ENCODE peak calls at places on chromosomes 1 and 21, in seven cellular contexts. C is HCT116, N is IMR-90, B is lower leg skin, W is right lobe of liver, F is stomach, X is A549. M is an unnamed sample.

GRCh38 chr1:206108635-206109034 is 8.6 kb downstream of the AVPR1B start:
- DNase-seq in C (no peak), X (no peak), B (no peak), W (no peak), F (no peak), N (no peak), M (no peak)

GRCh38 chr1:68174173-68175113 is 57.9 kb downstream of the WLS start:
- DNase-seq in W (no peak), B (peak), C (peak), N (peak), F (peak), X (peak), M (no peak)

GRCh38 chr1:115275216-115275615 is 62.8 kb downstream of the NGF start:
- DNase-seq in B (no peak), W (no peak), N (peak), X (peak), F (no peak), C (peak), M (no peak)

GRCh38 chr21:18294100-18294499 is 49.5 kb downstream of the CHODL start:
- DNase-seq in X (no peak), F (no peak), B (no peak), N (no peak), C (no peak), W (no peak), M (no peak)

GRCh38 chr1:86860424-86860823 is 53.5 kb downstream of the SELENOF start:
- DNase-seq in F (no peak), N (no peak), C (no peak), B (no peak), W (no peak), X (no peak), M (no peak)

GRCh38 chr1:117810553-117810952 is 118.9 kb downstream of the GDAP2 start:
- DNase-seq in X (no peak), N (no peak), W (no peak), B (no peak), F (no peak), C (no peak), M (no peak)

GRCh38 chr21:46606427-46606813 is 1.5 kb upstream of the S100B start:
- DNase-seq in F (no peak), W (no peak), B (no peak), N (no peak), X (no peak), C (no peak), M (no peak)

GRCh38 chr1:8599813-8600212 is 217.6 kb downstream of the RERE start:
- DNase-seq in F (no peak), N (no peak), C (no peak), B (no peak), W (no peak), X (no peak), M (no peak)

GRCh38 chr1:180188103-180188506 is 33.4 kb downstream of the QSOX1 start:
- DNase-seq in X (peak), F (peak), W (peak), C (no peak), N (peak), B (no peak), M (peak)

GRCh38 chr1:203327684-203328457 is 22.6 kb downstream of the BTG2 start:
- DNase-seq in X (peak), N (peak), B (peak), W (no peak), F (peak), C (no peak), M (peak)

GRCh38 chr1:49526672-49527071 is 497.1 kb downstream of the AGBL4 start:
- DNase-seq in N (no peak), F (no peak), X (no peak), W (no peak), C (no peak), B (no peak), M (no peak)

GRCh38 chr1:152182942-152183341 is 23.9 kb upstream of the RPTN start:
- DNase-seq in X (peak), F (no peak), W (no peak), C (no peak), N (peak), B (peak), M (no peak)

GRCh38 chr1:245583081-245583480 is 428.3 kb downstream of the KIF26B start:
- DNase-seq in B (no peak), X (no peak), C (no peak), F (no peak), N (peak), W (no peak), M (no peak)

GRCh38 chr1:8473121-8473891 is 155.4 kb downstream of the SLC45A1 start:
- DNase-seq in N (no peak), W (no peak), X (no peak), C (no peak), B (no peak), F (no peak), M (no peak)

GRCh38 chr1:153678519-153679336 is at the start of gene NPR1:
- DNase-seq in C (no peak), B (no peak), F (peak), N (no peak), W (peak), X (peak), M (peak)

GRCh38 chr21:45617021-45617930 is 26.2 kb upstream of the PCBP3 start:
- DNase-seq in N (no peak), W (peak), X (no peak), B (no peak), F (no peak), C (no peak), M (no peak)

GRCh38 chr1:186325239-186325638 is 49.8 kb downstream of the TPR start:
- DNase-seq in C (peak), N (peak), B (no peak), X (peak), W (no peak), F (no peak), M (peak)

GRCh38 chr1:67347688-67348472 is 40.2 kb downstream of the IL12RB2 start:
- DNase-seq in W (no peak), C (peak), B (peak), N (peak), F (peak), X (peak), M (peak)

GRCh38 chr1:2980073-2980791 is 41.0 kb upstream of the ACTRT2 start:
- DNase-seq in X (no peak), F (no peak), C (no peak), N (no peak), B (no peak), W (peak), M (no peak)

GRCh38 chr1:145695781-145696629 is 11.2 kb downstream of the PDZK1 start:
- DNase-seq in B (no peak), C (no peak), N (no peak), W (no peak), X (no peak), F (no peak), M (no peak)

GRCh38 chr1:185789846-185790735 is 55.9 kb downstream of the HMCN1 start:
- DNase-seq in X (no peak), N (peak), C (no peak), F (no peak), B (no peak), W (no peak), M (no peak)

GRCh38 chr21:32817206-32817605 is 45.7 kb upstream of the PAXBP1 start:
- DNase-seq in F (no peak), W (no peak), B (no peak), X (no peak), C (no peak), N (no peak), M (no peak)

GRCh38 chr21:41641510-41641815 is 125.4 kb downstream of the RIPK4 start:
- DNase-seq in N (no peak), F (no peak), C (no peak), B (no peak), X (no peak), W (no peak), M (no peak)
- TF ChIP-seq POLR2A in N (no peak), F (no peak), C (no peak), B (no peak), X (no peak), W (no peak), M (no peak)

DNA sequence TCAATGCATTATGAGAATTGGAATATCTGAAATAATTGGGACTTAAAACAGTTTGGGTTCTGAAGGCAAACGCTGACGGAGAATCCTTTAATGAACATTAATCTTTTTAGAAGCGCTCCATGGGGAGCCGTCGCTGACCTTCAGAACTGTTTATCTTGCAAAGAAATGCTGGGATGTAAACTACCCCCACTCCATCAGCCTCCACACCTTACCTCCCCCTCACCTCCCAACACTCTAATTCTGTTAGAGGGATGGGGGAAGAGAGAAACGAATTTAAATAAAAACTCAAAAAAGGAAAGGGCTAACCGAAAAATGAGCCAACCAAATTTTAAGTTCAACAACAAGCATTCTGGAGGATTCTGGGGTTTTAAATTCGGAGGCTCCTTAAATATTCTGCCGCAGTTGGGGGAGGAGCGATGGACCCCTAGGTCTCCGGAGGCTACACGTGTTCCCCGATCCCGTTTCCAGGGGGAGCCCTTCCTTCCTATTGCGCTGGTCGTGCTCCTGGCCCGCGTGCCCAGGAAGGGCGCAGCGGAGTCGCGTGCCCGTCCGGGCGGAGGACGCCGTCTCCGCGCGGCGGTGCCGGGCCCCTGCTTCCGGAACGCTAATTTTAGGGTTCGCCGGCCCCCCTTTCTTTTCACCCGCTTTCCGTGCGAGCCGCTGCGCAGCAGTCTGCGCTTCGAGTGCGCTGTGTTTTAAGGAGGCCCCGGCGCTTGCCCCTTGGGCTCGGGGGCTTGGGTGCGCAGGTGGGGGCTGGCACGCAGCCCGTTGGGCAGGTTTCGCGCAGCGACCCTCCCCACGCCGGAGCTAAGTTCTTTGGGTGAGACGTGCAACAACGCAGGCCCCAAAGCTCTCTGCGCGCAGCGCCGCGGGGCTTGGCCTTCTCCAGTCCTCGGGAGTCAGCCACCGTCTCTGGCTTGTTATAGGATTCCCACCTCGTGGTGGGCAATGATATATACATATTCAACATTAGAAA is 43.8 kb upstream of the DNAJC6 start:
- DNase-seq in N (no peak), C (no peak), F (peak), B (no peak), X (no peak), W (no peak), M (peak)
- TF ChIP-seq POLR2A in N (no peak), C (no peak), F (no peak), B (no peak), X (no peak), W (no peak), M (peak)

DNA sequence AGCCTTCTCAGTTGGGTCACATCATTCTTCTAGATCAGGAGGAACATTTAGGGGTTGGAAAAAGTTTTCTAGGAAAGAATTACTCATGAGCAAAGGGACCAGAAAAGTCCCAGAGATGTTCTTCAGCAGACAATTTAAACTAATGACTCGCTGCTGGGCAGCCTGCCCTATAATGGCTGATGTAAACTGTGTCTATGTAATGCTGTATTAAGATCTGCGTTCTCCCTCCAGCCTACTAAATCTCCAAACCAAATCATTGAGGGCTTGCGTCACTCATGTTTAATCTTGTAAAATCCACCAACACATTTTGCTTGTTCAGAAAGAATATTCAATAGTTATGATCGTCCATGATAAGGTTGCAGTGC is 92.1 kb downstream of the LRRC8C start:
- DNase-seq in B (no peak), N (peak), C (no peak), X (no peak), W (no peak), F (no peak), M (no peak)
- TF ChIP-seq POLR2A in B (no peak), N (no peak), C (no peak), X (no peak), W (no peak), F (no peak), M (peak)

GRCh38 chr1:228109962-228110488 is 926 bp upstream of the MRPL55 start:
- DNase-seq in C (no peak), B (no peak), F (no peak), W (peak), X (no peak), N (peak), M (peak)
- TF ChIP-seq POLR2A in C (no peak), B (no peak), F (no peak), W (no peak), X (no peak), N (no peak), M (no peak)

GRCh38 chr1:27403065-27403726 is 10.8 kb downstream of the GPR3 start:
- DNase-seq in N (peak), F (no peak), W (no peak), B (peak), C (no peak), X (peak), M (peak)
- TF ChIP-seq POLR2A in N (no peak), F (no peak), W (no peak), B (no peak), C (no peak), X (no peak), M (no peak)

GRCh38 chr1:1024421-1025415 is 4.8 kb downstream of the AGRN start:
- DNase-seq in X (peak), F (peak), B (no peak), C (peak), W (no peak), N (no peak), M (no peak)
- TF ChIP-seq POLR2A in X (no peak), F (no peak), B (no peak), C (no peak), W (peak), N (no peak), M (no peak)